ENCODE peak calls at places on chromosomes 13 and 19, in five cellular contexts. B is AG09309, S is body of pancreas, Z is fibroblast of lung, I is astrocyte of the cerebellum. W is an unnamed sample.

GRCh38 chr13:42305503-42305902 is 33.6 kb downstream of the AKAP11 start:
- DNase-seq in Z (no peak), B (no peak), I (no peak), S (no peak), W (no peak)

GRCh38 chr19:2119916-2120785 is 23.4 kb downstream of the IZUMO4 start:
- DNase-seq in I (no peak), B (no peak), Z (no peak), S (no peak), W (no peak)

GRCh38 chr13:19985219-19985556 is 26.7 kb downstream of the ZMYM2 start:
- DNase-seq in B (no peak), Z (no peak), S (no peak), I (no peak), W (no peak)

GRCh38 chr19:49017666-49018351 is 918 bp upstream of the LHB start:
- DNase-seq in B (no peak), Z (peak; percentile 47), S (peak; percentile 38), I (no peak), W (peak; percentile 76)

GRCh38 chr13:87676254-87677042 is 5.3 kb downstream of the SLITRK5 start:
- DNase-seq in Z (no peak), S (no peak), I (no peak), B (no peak), W (no peak)

GRCh38 chr19:11279505-11280236 is 16.3 kb upstream of the TSPAN16 start:
- DNase-seq in S (no peak), I (peak; percentile 23), Z (no peak), B (no peak), W (no peak)

GRCh38 chr13:92896842-92897241 is 329.8 kb upstream of the GPC6 start:
- DNase-seq in I (peak; percentile 8), Z (peak; percentile 47), S (no peak), B (no peak), W (no peak)

GRCh38 chr19:46426506-46427162 is 2.1 kb downstream of the PNMA8C start:
- DNase-seq in S (peak; percentile 90), B (no peak), I (peak; percentile 49), Z (peak; percentile 84), W (peak; percentile 49)

GRCh38 chr19:20182232-20182785 is 15.3 kb downstream of the ZNF486 start:
- DNase-seq in S (no peak), Z (no peak), I (no peak), B (no peak), W (no peak)

GRCh38 chr13:106139407-106139806 is 396.1 kb downstream of the EFNB2 start:
- DNase-seq in Z (peak; percentile 59), S (no peak), B (no peak), I (no peak), W (no peak)

GRCh38 chr13:99344610-99345208 is 37.5 kb upstream of the GPR183 start:
- DNase-seq in B (no peak), I (no peak), S (no peak), Z (no peak), W (no peak)

GRCh38 chr19:54448037-54448773 is 794 bp upstream of the LENG8 start:
- DNase-seq in Z (peak; percentile 60), B (no peak), S (peak; percentile 79), I (no peak), W (peak; percentile 69)

GRCh38 chr13:83943530-83944279 is 61.4 kb upstream of the SLITRK1 start:
- DNase-seq in B (no peak), I (no peak), S (peak; percentile 17), Z (peak; percentile 0), W (no peak)

GRCh38 chr19:14059093-14059480 is 2.8 kb downstream of the PALM3 start:
- DNase-seq in B (no peak), S (no peak), I (no peak), Z (no peak), W (no peak)

GRCh38 chr19:2166741-2167738 is 3.3 kb downstream of the DOT1L start:
- DNase-seq in I (peak; percentile 59), B (no peak), Z (peak; percentile 73), S (peak; percentile 89), W (peak; percentile 65)

GRCh38 chr13:71808708-71809107 is 58.3 kb downstream of the DACH1 start:
- DNase-seq in B (no peak), Z (no peak), S (no peak), I (no peak), W (no peak)
- TF ChIP-seq CTCF in B (no peak), Z (no peak), S (no peak), I (no peak), W (no peak)

DNA sequence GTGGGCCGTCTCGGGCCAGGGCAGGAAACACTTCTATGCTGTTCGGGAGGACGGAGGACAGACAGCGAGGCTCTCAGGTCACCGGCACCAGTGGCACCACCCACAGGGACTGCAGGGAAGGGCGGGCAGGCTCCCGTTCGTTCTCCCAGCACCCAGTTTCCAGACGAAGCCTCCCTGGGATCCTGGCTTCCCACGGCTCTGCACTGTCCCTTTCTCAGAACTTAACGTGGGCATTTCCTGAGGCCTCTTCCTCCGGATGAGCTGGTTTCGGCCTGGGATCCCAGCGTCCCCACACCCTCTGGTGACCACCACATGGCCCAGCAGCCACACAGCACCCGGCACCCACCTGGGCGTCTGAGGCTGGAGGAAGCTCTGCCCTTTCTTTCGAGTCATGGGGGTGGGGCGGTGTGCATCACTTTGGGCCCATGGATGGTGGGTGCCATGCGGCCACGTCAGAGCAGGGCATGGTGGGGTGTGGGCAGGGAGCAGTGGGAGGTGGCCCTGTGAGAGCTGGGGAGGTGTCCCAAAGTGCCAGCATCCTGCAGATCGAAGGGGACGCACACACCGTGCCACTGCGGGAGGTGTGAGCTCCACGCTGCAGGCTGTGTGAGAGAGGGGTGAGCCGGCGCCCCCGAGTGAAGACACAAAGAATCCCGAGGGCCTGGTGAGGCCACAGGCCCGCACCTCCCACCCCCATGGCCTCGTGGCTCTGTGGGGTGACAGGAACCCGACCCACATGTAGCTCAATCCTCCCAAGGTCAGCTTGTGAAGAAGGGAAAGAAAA is 38.7 kb upstream of the GRTP1 start:
- DNase-seq in B (no peak), Z (no peak), I (no peak), S (no peak), W (no peak)
- TF ChIP-seq CTCF in B (no peak), Z (no peak), I (no peak), S (no peak), W (no peak)

GRCh38 chr19:40136818-40137217 is 46.1 kb upstream of the ZNF780A start:
- DNase-seq in S (no peak), I (no peak), Z (no peak), B (no peak), W (no peak)
- TF ChIP-seq CTCF in S (no peak), I (no peak), Z (no peak), B (no peak), W (no peak)

GRCh38 chr13:41200126-41200525 is 5.8 kb upstream of the KBTBD7 start:
- DNase-seq in I (no peak), S (no peak), Z (no peak), B (no peak), W (no peak)
- TF ChIP-seq CTCF in I (no peak), S (no peak), Z (no peak), B (peak; percentile 43), W (no peak)

GRCh38 chr13:59479629-59480028 is 684.1 kb downstream of the DIAPH3 start:
- DNase-seq in I (no peak), Z (no peak), S (no peak), B (no peak), W (no peak)

GRCh38 chr13:59475911-59476310 is 687.8 kb downstream of the DIAPH3 start:
- DNase-seq in Z (no peak), I (no peak), S (no peak), B (no peak), W (no peak)

GRCh38 chr13:59476376-59476775 is 687.4 kb downstream of the DIAPH3 start:
- DNase-seq in Z (peak; percentile 49), S (no peak), B (no peak), I (no peak), W (no peak)

GRCh38 chr13:59478908-59479307 is 684.8 kb downstream of the DIAPH3 start:
- DNase-seq in S (no peak), Z (no peak), B (no peak), I (no peak), W (no peak)

GRCh38 chr13:59477011-59477410 is 686.7 kb downstream of the DIAPH3 start:
- DNase-seq in S (no peak), I (no peak), Z (no peak), B (no peak), W (no peak)
- TF ChIP-seq CTCF in S (no peak), I (peak; percentile 30), Z (peak; percentile 35), B (peak; percentile 33), W (no peak)